ENCODE peak calls at places on chromosomes 5 and 9, in five cellular contexts. A is stimulated activated CD4-positive, alpha-beta T cell treated with anti-CD3 and anti-CD28 coated beads, Interleukin-4, amount 100 ng/mL, for 48 hours; U is islet precursor cell; Y is HepG2; P is ACHN. S is an unnamed sample.
A peak's percentile ranks its signal among the peaks of the same experiment; 100 is the strongest.

GRCh38 chr9:89518466-89519392 is 20.8 kb upstream of the SEMA4D start:
- DNase-seq in P (no peak), A (no peak), Y (no peak), U (no peak), S (no peak)

GRCh38 chr5:143033535-143034260 is 263.5 kb downstream of the ARHGAP26 start:
- DNase-seq in A (no peak), P (peak; percentile 50), Y (no peak), U (no peak), S (no peak)

GRCh38 chr9:115085773-115086377 is 32.1 kb downstream of the TNC start:
- DNase-seq in P (no peak), A (no peak), U (no peak), Y (no peak), S (no peak)

GRCh38 chr9:91963711-91964240 is 13.7 kb upstream of the ROR2 start:
- DNase-seq in U (no peak), P (no peak), A (no peak), Y (no peak), S (no peak)

GRCh38 chr5:73967347-73967746 is 341.4 kb downstream of the ARHGEF28 start:
- DNase-seq in Y (no peak), U (no peak), P (no peak), A (no peak), S (no peak)

GRCh38 chr9:8143677-8144076 is 344.1 kb upstream of the DMAC1 start:
- DNase-seq in P (no peak), A (no peak), U (no peak), Y (no peak), S (no peak)

GRCh38 chr5:52469420-52469819 is 318.3 kb upstream of the ITGA1 start:
- DNase-seq in A (no peak), P (no peak), Y (no peak), U (no peak), S (no peak)

GRCh38 chr9:114448706-114449105 is 56.6 kb downstream of the WHRN start:
- DNase-seq in U (no peak), P (peak; percentile 43), Y (no peak), A (no peak), S (no peak)

GRCh38 chr9:129617167-129617566 is 3.7 kb downstream of the C9orf50 start:
- DNase-seq in A (no peak), P (peak; percentile 60), Y (no peak), U (peak; percentile 98), S (no peak)

GRCh38 chr5:114184006-114184405 is 177.9 kb upstream of the KCNN2 start:
- DNase-seq in U (no peak), Y (no peak), A (no peak), P (no peak), S (no peak)

GRCh38 chr5:77832166-77832770 is 56.1 kb upstream of the TBCA start:
- DNase-seq in P (no peak), Y (no peak), A (no peak), U (peak; percentile 79), S (no peak)

GRCh38 chr5:52854949-52855348 is 67.2 kb downstream of the ITGA1 start:
- DNase-seq in P (no peak), U (no peak), Y (no peak), A (no peak), S (no peak)

GRCh38 chr9:126147186-126147585 is 179.4 kb upstream of the MVB12B start:
- DNase-seq in Y (no peak), A (no peak), U (peak; percentile 14), P (no peak), S (no peak)

GRCh38 chr9:135338546-135338945 is 141.0 kb upstream of the PPP1R26 start:
- DNase-seq in U (peak; percentile 45), Y (no peak), P (no peak), A (no peak), S (no peak)

GRCh38 chr5:13524931-13525330 is 419.6 kb downstream of the DNAH5 start:
- DNase-seq in P (no peak), A (no peak), U (no peak), Y (no peak), S (no peak)

GRCh38 chr5:161442471-161442870 is 104.1 kb downstream of the GABRB2 start:
- DNase-seq in A (no peak), U (no peak), Y (no peak), P (no peak), S (no peak)

GRCh38 chr9:113395000-113395861 is 5.9 kb downstream of the ALAD start:
- DNase-seq in A (no peak), P (no peak), Y (peak; percentile 87), U (no peak), S (no peak)

GRCh38 chr5:42250-42649 is 49.7 kb upstream of the PLEKHG4B start:
- DNase-seq in A (no peak), P (peak; percentile 28), Y (no peak), U (peak; percentile 82), S (no peak)

GRCh38 chr5:50653946-50654345 is 12.5 kb upstream of the PARP8 start:
- DNase-seq in Y (no peak), U (no peak), P (no peak), A (no peak), S (no peak)

GRCh38 chr9:133654736-133655657 is 18.8 kb downstream of the DBH start:
- DNase-seq in U (no peak), A (no peak), Y (no peak), P (no peak), S (no peak)

GRCh38 chr5:112417931-112418358 is 1.1 kb downstream of the EPB41L4A start:
- DNase-seq in P (peak; percentile 40), A (peak; percentile 38), Y (no peak), U (peak; percentile 65), S (peak; percentile 78)

GRCh38 chr5:64323591-64323990 is 157.9 kb downstream of the RNF180 start:
- DNase-seq in U (no peak), P (no peak), A (no peak), Y (no peak), S (no peak)

S was measured in heart right ventricle.